ENCODE peak calls at places on chromosomes 13 and 19, in seven cellular contexts. K is upper lobe of right lung, I is astrocyte of the cerebellum, V is HFFc6, P is PC-9, A is glutamatergic neuron, H is upper lobe of left lung. F is an unnamed sample.

GRCh38 chr13:90531744-90532143 is 815.7 kb upstream of the MIR17HG start:
- DNase-seq in V (no peak), K (no peak), A (no peak), I (no peak), H (no peak), P (no peak), F (no peak)

GRCh38 chr13:25776722-25777121 is 275.1 kb downstream of the SHISA2 start:
- DNase-seq in K (no peak), I (no peak), V (no peak), P (no peak), H (no peak), A (no peak), F (no peak)

GRCh38 chr13:50410921-50411712 is 395.9 kb downstream of the KCNRG start:
- DNase-seq in I (no peak), P (peak), K (no peak), H (no peak), A (no peak), V (peak), F (peak)

GRCh38 chr19:15288146-15288963 is 44.0 kb downstream of the BRD4 start:
- DNase-seq in I (no peak), A (peak), K (no peak), V (peak), P (no peak), H (no peak), F (no peak)

GRCh38 chr19:46068345-46069258 is 27.8 kb upstream of the IGFL4 start:
- DNase-seq in H (no peak), I (peak), P (peak), A (no peak), V (peak), K (no peak), F (peak)

GRCh38 chr13:99528547-99528946 is 27.3 kb downstream of the TM9SF2 start:
- DNase-seq in V (no peak), A (no peak), H (no peak), K (no peak), I (no peak), P (no peak), F (peak)

GRCh38 chr13:43874512-43875092 is 4.9 kb downstream of the CCDC122 start:
- DNase-seq in A (no peak), K (no peak), I (no peak), V (peak), H (no peak), P (no peak), F (peak)

GRCh38 chr13:67091603-67092002 is 138.5 kb downstream of the PCDH9 start:
- DNase-seq in I (no peak), P (no peak), V (no peak), K (no peak), H (no peak), A (no peak), F (no peak)

GRCh38 chr13:99796175-99796819 is 175.3 kb downstream of the ZIC5 start:
- DNase-seq in V (peak), A (no peak), P (no peak), H (no peak), K (no peak), I (peak), F (peak)

GRCh38 chr19:56308792-56309191 is 5.8 kb downstream of the ZSCAN5A start:
- DNase-seq in V (no peak), P (no peak), H (no peak), A (no peak), K (no peak), I (no peak), F (no peak)

GRCh38 chr13:32309812-32310706 is 5.1 kb downstream of the ZAR1L start:
- DNase-seq in P (peak), A (no peak), V (peak), I (peak), H (peak), K (no peak), F (peak)

GRCh38 chr19:46355991-46356669 is 9.2 kb downstream of the PPP5C start:
- DNase-seq in V (no peak), A (no peak), P (no peak), K (no peak), H (no peak), I (no peak), F (no peak)

GRCh38 chr13:93522486-93522885 is 295.9 kb downstream of the GPC6 start:
- DNase-seq in K (no peak), I (peak), A (no peak), H (no peak), V (no peak), P (no peak), F (peak)

GRCh38 chr13:46359731-46360130 is 27.3 kb downstream of the RUBCNL start:
- DNase-seq in P (no peak), I (no peak), H (no peak), V (peak), K (no peak), A (no peak), F (peak)

GRCh38 chr13:74835579-74835978 is 646.4 kb downstream of the TBC1D4 start:
- DNase-seq in P (no peak), V (no peak), A (no peak), I (no peak), K (no peak), H (no peak), F (no peak)

DNA sequence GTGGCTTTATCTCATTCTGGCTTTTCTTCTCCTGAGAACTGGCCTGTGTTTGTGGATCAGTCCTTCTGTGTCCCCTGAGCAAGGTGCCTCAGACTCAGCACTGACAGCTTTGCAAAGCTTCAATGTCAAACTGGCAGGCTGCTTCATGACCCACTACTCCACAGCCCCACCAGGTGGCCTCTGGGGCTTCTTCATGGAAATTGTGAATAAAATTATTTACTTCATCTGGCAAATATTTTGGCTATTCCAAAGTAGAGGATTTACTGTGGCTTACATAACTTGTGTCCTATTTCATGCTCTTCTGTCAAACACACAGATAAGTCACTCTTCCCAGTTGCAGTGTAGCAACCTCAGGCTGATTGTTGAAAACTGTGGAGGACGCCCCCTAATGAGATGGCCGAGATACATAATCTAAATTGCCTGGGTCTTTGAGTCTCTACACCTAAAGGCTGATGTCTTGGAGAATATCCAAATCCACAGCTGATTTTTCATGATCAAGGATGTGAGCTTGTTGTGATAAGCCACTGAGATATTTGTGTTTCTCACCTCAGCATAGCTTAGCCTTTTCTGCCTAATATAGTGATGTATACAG is 721.9 kb upstream of the SLC10A2 start:
- DNase-seq in P (no peak), V (no peak), I (no peak), K (no peak), A (peak), H (no peak), F (peak)
- TF ChIP-seq CTCF in P (peak), V (no peak), I (peak), K (no peak), A (peak), H (no peak), F (peak)

GRCh38 chr19:8504171-8504570 is 1.7 kb upstream of the PRAM1 start:
- DNase-seq in H (peak), I (no peak), A (no peak), K (no peak), P (no peak), V (no peak), F (no peak)

GRCh38 chr19:8505680-8506401 is 3.4 kb upstream of the PRAM1 start:
- DNase-seq in H (peak), A (peak), I (peak), P (no peak), K (peak), V (peak), F (peak)

GRCh38 chr19:8503506-8503905 is 1.1 kb upstream of the PRAM1 start:
- DNase-seq in I (no peak), A (no peak), P (no peak), V (no peak), K (no peak), H (peak), F (no peak)

GRCh38 chr19:8510589-8511115 is 3.3 kb downstream of the ZNF414 start:
- DNase-seq in V (no peak), P (no peak), K (no peak), A (no peak), H (no peak), I (no peak), F (no peak)

GRCh38 chr19:8506402-8506957 is 4.0 kb upstream of the PRAM1 start:
- DNase-seq in H (no peak), V (no peak), K (no peak), A (no peak), P (no peak), I (no peak), F (no peak)
- TF ChIP-seq CTCF in H (no peak), V (peak), K (peak), A (peak), P (peak), I (no peak), F (no peak)

GRCh38 chr13:97749174-97749573 is 204.3 kb upstream of the IPO5 start:
- DNase-seq in K (no peak), H (no peak), A (no peak), V (no peak), P (peak), I (no peak), F (peak)
- TF ChIP-seq CTCF in K (no peak), H (no peak), A (no peak), V (no peak), P (peak), I (no peak), F (peak)

GRCh38 chr13:33392794-33393371 is 107.3 kb upstream of the STARD13 start:
- DNase-seq in V (no peak), H (no peak), A (no peak), I (no peak), K (no peak), P (no peak), F (no peak)
- TF ChIP-seq CTCF in V (no peak), H (no peak), A (no peak), I (no peak), K (no peak), P (no peak), F (no peak)

DNA sequence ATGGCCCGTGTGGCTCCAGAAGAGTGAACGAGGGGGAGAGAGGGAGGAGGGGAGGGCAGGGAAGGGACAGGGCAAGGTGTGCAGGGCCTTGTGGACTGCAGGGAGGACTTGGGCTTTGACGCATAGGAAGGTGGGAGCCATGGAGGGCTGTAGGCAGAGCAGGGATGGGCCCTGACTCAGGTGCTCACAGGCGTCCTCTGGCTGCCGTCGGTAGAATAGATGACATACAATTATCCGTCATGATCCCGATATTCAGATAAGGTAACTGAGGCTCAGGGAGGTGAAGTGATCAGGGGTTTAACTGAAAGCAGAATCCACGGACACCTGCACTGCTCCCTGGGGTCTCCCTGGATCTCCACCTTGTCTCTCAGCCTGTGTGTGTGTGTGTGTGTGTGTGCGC is 3.4 kb downstream of the C3 start:
- DNase-seq in P (no peak), V (no peak), H (no peak), I (no peak), A (peak), K (no peak), F (no peak)
- TF ChIP-seq CTCF in P (no peak), V (no peak), H (no peak), I (no peak), A (no peak), K (no peak), F (peak)

GRCh38 chr13:33645591-33646554 is 172.1 kb upstream of the RFC3 start:
- DNase-seq in I (no peak), V (no peak), H (no peak), K (no peak), P (no peak), A (no peak), F (no peak)
- TF ChIP-seq CTCF in I (no peak), V (no peak), H (no peak), K (no peak), P (no peak), A (no peak), F (no peak)

DNA sequence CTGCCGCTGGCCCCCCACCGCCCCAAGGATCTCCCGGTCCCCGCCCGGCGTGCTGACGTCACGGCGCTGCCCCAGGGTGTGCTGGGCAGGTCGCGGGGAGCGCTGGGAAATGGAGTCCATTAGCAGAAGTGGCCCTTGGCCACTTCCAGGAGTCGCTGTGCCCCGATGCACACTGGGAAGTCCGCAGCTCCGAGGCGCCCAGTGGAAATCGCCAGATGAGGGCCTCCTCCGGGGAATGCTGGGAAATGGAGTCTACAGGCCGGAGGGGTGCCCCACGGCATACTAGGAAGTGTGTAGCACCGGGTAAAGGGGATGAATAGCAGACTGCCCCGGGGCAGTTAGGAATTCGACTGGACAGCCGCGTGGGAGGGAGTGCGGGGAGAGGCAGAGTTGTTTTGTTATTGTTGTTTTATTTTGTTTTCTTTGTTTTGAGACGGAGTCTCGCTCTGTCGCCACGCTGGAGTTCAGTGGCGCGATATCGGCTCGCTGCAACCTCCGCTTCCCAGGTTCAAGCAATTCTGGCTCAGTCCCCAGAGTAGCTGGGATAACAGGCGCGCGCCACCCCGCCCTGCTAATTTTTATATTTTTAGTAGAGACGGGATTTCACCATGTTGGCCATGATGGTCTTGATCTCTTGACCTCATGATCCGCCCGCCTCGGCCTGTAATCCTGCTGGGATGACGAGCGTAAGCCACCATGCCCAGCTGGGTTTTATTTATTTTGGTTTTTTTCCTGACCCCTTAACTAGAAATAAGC is at the start of gene PPP1R12C:
- DNase-seq in H (peak), K (peak), I (peak), A (peak), P (peak), V (peak), F (peak)
- TF ChIP-seq CTCF in H (no peak), K (no peak), I (no peak), A (no peak), P (no peak), V (peak), F (no peak)

DNA sequence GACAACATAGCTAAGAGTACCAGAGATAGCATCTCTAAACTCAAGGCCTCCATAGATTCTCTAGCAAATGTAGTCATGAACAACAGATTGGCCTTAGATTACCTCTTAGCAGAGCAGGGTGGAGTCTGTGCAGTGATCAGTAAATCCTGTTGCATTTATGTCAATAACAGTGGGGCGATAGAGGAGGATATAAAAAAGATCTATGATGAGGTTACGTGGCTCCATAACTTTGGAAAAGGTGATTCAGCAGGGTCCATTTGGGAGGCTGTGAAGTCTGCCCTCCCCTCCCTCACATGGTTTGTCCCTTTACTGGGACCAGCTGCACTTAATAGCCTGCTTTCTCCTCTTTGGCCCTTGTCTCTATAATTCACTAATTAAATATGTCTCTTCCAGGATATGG is 1.4 kb downstream of the ERVV-1 start:
- DNase-seq in A (no peak), P (no peak), I (no peak), K (no peak), H (no peak), V (no peak), F (no peak)
- TF ChIP-seq CTCF in A (no peak), P (no peak), I (no peak), K (no peak), H (no peak), V (no peak), F (no peak)

GRCh38 chr13:95083758-95084157 is 217.5 kb downstream of the ABCC4 start:
- DNase-seq in K (no peak), A (no peak), P (peak), H (no peak), V (peak), I (no peak), F (peak)

GRCh38 chr13:95091755-95092154 is 209.5 kb downstream of the ABCC4 start:
- DNase-seq in A (no peak), V (no peak), K (no peak), P (no peak), H (no peak), I (no peak), F (no peak)

DNA sequence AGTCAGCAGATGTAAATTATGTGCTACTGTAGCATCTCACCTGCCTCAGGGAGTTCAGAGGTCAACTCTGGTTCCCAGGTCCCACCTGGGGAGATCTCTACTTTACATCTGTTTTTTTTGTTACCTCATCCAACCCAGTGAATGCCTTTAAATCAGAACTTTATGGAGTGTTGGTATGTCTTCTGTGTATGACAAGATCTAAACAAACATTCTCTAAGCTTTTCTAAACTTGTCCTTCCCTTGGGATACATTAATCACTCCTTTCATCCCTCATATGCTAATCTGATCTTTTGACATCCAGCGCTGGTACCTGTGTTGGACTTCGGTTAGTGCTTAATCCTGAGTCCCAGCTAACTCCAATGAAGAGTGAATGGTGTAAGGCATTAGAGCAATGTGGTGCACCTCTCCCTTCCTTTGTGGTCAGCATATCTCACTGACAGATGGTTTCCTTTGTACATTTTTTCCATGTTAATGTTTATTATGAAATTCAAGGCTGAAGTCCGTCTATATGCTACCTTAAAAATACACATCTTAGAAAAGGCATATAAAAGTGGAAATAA is 213.4 kb downstream of the ABCC4 start:
- DNase-seq in I (peak), P (no peak), V (peak), K (no peak), H (no peak), A (no peak), F (peak)
- TF ChIP-seq CTCF in I (no peak), P (no peak), V (no peak), K (no peak), H (no peak), A (no peak), F (no peak)

GRCh38 chr19:52296400-52296772 is 583 bp upstream of the ZNF480 start:
- DNase-seq in I (no peak), V (no peak), A (no peak), H (peak), P (no peak), K (no peak), F (no peak)
- TF ChIP-seq CTCF in I (no peak), V (no peak), A (no peak), H (no peak), P (no peak), K (no peak), F (no peak)